ENCODE peak calls at places on chromosomes 4 and X, in nine cellular contexts. One of them, this sample, is unnamed.
A peak's percentile ranks its signal among the peaks of the same experiment; 100 is the strongest.

GRCh38 chr4:20368926-20369325 is 117.2 kb downstream of the SLIT2 start:
- DNase-seq in sigmoid colon: no peak
- DNase-seq in cardiac fibroblast: peak; percentile 31
- DNase-seq in cardiac muscle cell: no peak
- DNase-seq in A673: no peak
- DNase-seq in gastrocnemius medialis: no peak
- DNase-seq in ovary: no peak
- DNase-seq in OCI-LY7: no peak
- DNase-seq in uterus: no peak
- DNase-seq in this sample: no peak

GRCh38 chrX:136228808-136229207 is 22.4 kb downstream of the MAP7D3 start:
- DNase-seq in sigmoid colon: no peak
- DNase-seq in cardiac fibroblast: no peak
- DNase-seq in cardiac muscle cell: no peak
- DNase-seq in A673: no peak
- DNase-seq in gastrocnemius medialis: no peak
- DNase-seq in ovary: no peak
- DNase-seq in OCI-LY7: no peak
- DNase-seq in uterus: no peak
- DNase-seq in this sample: no peak

GRCh38 chr4:114100288-114101031 is 121.0 kb upstream of the ARSJ start:
- DNase-seq in sigmoid colon: no peak
- DNase-seq in cardiac fibroblast: no peak
- DNase-seq in cardiac muscle cell: no peak
- DNase-seq in A673: peak; percentile 36
- DNase-seq in gastrocnemius medialis: no peak
- DNase-seq in ovary: no peak
- DNase-seq in OCI-LY7: no peak
- DNase-seq in uterus: no peak
- DNase-seq in this sample: no peak

GRCh38 chr4:169271692-169272007 is 894 bp upstream of the SH3RF1 start:
- DNase-seq in sigmoid colon: no peak
- DNase-seq in cardiac fibroblast: no peak
- DNase-seq in cardiac muscle cell: no peak
- DNase-seq in A673: no peak
- DNase-seq in gastrocnemius medialis: no peak
- DNase-seq in ovary: no peak
- DNase-seq in OCI-LY7: no peak
- DNase-seq in uterus: no peak
- DNase-seq in this sample: no peak

GRCh38 chr4:147723316-147723715 is 8.6 kb upstream of the ARHGAP10 start:
- DNase-seq in sigmoid colon: peak; percentile 84
- DNase-seq in cardiac fibroblast: peak; percentile 59
- DNase-seq in cardiac muscle cell: no peak
- DNase-seq in A673: no peak
- DNase-seq in gastrocnemius medialis: no peak
- DNase-seq in ovary: no peak
- DNase-seq in OCI-LY7: no peak
- DNase-seq in uterus: peak; percentile 64
- DNase-seq in this sample: no peak

GRCh38 chr4:98747659-98748091 is 89.3 kb upstream of the TSPAN5 start:
- DNase-seq in sigmoid colon: no peak
- DNase-seq in cardiac fibroblast: no peak
- DNase-seq in cardiac muscle cell: no peak
- DNase-seq in A673: peak; percentile 86
- DNase-seq in gastrocnemius medialis: no peak
- DNase-seq in ovary: no peak
- DNase-seq in OCI-LY7: no peak
- DNase-seq in uterus: no peak
- DNase-seq in this sample: no peak

GRCh38 chr4:154439224-154439623 is 52.4 kb downstream of the DCHS2 start:
- DNase-seq in sigmoid colon: no peak
- DNase-seq in cardiac fibroblast: no peak
- DNase-seq in cardiac muscle cell: no peak
- DNase-seq in A673: no peak
- DNase-seq in gastrocnemius medialis: no peak
- DNase-seq in ovary: no peak
- DNase-seq in OCI-LY7: no peak
- DNase-seq in uterus: no peak
- DNase-seq in this sample: no peak

GRCh38 chr4:187396106-187396505 is 599.5 kb upstream of the ZFP42 start:
- DNase-seq in sigmoid colon: no peak
- DNase-seq in cardiac fibroblast: no peak
- DNase-seq in cardiac muscle cell: no peak
- DNase-seq in A673: no peak
- DNase-seq in gastrocnemius medialis: no peak
- DNase-seq in ovary: no peak
- DNase-seq in OCI-LY7: no peak
- DNase-seq in uterus: no peak
- DNase-seq in this sample: no peak

GRCh38 chrX:18424482-18425198 is 768 bp upstream of the CDKL5 start:
- DNase-seq in sigmoid colon: peak; percentile 69
- DNase-seq in cardiac fibroblast: peak; percentile 33
- DNase-seq in cardiac muscle cell: peak; percentile 53
- DNase-seq in A673: peak; percentile 51
- DNase-seq in gastrocnemius medialis: no peak
- DNase-seq in ovary: peak; percentile 34
- DNase-seq in OCI-LY7: peak; percentile 68
- DNase-seq in uterus: no peak
- DNase-seq in this sample: peak; percentile 29

GRCh38 chr4:71004281-71004851 is 10.9 kb downstream of the DCK start:
- DNase-seq in sigmoid colon: no peak
- DNase-seq in cardiac fibroblast: no peak
- DNase-seq in cardiac muscle cell: peak; percentile 62
- DNase-seq in A673: no peak
- DNase-seq in gastrocnemius medialis: no peak
- DNase-seq in ovary: no peak
- DNase-seq in OCI-LY7: peak; percentile 71
- DNase-seq in uterus: no peak
- DNase-seq in this sample: no peak
- H3K4me3 ChIP-seq in sigmoid colon: no peak overlapping the region
- H3K4me3 ChIP-seq in cardiac fibroblast: no peak overlapping the region
- H3K4me3 ChIP-seq in cardiac muscle cell: no peak overlapping the region
- H3K4me3 ChIP-seq in A673: no peak overlapping the region
- H3K4me3 ChIP-seq in gastrocnemius medialis: no peak overlapping the region
- H3K4me3 ChIP-seq in ovary: no peak overlapping the region
- H3K4me3 ChIP-seq in OCI-LY7: peak overlapping the region; percentile 53
- H3K4me3 ChIP-seq in uterus: no peak overlapping the region
- H3K4me3 ChIP-seq in this sample: no peak overlapping the region

GRCh38 chr4:77235289-77235854 is 78.4 kb downstream of the CCNG2 start:
- DNase-seq in sigmoid colon: no peak
- DNase-seq in cardiac fibroblast: no peak
- DNase-seq in cardiac muscle cell: no peak
- DNase-seq in A673: no peak
- DNase-seq in gastrocnemius medialis: no peak
- DNase-seq in ovary: no peak
- DNase-seq in OCI-LY7: peak; percentile 21
- DNase-seq in uterus: no peak
- DNase-seq in this sample: no peak

GRCh38 chr4:77236806-77237205 is 79.8 kb downstream of the CCNG2 start:
- DNase-seq in sigmoid colon: no peak
- DNase-seq in cardiac fibroblast: no peak
- DNase-seq in cardiac muscle cell: no peak
- DNase-seq in A673: no peak
- DNase-seq in gastrocnemius medialis: no peak
- DNase-seq in ovary: no peak
- DNase-seq in OCI-LY7: no peak
- DNase-seq in uterus: no peak
- DNase-seq in this sample: no peak

DNA sequence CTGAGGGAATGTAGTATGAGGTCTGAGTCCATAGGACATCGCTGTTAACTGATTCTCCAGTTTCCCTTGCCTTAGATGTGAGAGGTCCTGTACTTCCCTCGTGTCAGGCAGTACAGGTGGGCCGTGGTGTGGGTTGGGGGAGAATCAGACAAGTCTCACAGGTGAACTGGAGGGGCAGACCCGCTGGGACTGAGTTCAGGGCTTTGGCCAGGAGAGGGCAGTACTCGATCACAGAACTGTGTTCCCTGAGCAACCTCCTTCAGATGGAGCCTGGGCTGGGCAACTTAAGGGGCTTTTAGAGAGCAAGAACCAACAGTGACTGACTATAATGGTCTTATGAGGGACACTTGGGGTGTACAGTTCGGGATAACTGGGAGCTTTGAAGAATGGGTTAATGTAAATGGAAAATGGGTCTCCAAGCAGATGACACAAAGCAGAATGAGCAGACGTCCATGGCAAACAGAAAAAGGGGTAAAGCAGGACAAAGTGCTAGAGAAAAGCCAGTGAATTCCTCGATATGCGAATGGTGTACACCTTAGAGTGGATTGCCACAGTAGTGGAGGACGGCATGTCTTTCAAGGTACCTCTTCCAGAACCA is 83.6 kb downstream of the CCNG2 start:
- DNase-seq in sigmoid colon: no peak
- DNase-seq in cardiac fibroblast: peak; percentile 68
- DNase-seq in cardiac muscle cell: peak; percentile 77
- DNase-seq in A673: peak; percentile 45
- DNase-seq in gastrocnemius medialis: no peak
- DNase-seq in ovary: peak; percentile 30
- DNase-seq in OCI-LY7: peak; percentile 72
- DNase-seq in uterus: no peak
- DNase-seq in this sample: peak; percentile 72
- TF ChIP-seq CTCF in sigmoid colon: peak; percentile 27
- TF ChIP-seq CTCF in cardiac fibroblast: peak; percentile 89
- TF ChIP-seq CTCF in cardiac muscle cell: peak; percentile 82
- TF ChIP-seq CTCF in A673: peak; percentile 62
- TF ChIP-seq CTCF in gastrocnemius medialis: peak; percentile 47
- TF ChIP-seq CTCF in ovary: no peak
- TF ChIP-seq CTCF in OCI-LY7: peak; percentile 95
- TF ChIP-seq CTCF in uterus: peak; percentile 5
- TF ChIP-seq CTCF in this sample: peak; percentile 92

GRCh38 chrX:114584434-114584943 is 603 bp downstream of the HTR2C start:
- DNase-seq in sigmoid colon: no peak
- DNase-seq in cardiac fibroblast: no peak
- DNase-seq in cardiac muscle cell: peak; percentile 73
- DNase-seq in A673: no peak
- DNase-seq in gastrocnemius medialis: no peak
- DNase-seq in ovary: no peak
- DNase-seq in OCI-LY7: no peak
- DNase-seq in uterus: no peak
- DNase-seq in this sample: no peak
- H3K4me3 ChIP-seq in sigmoid colon: no peak overlapping the region
- H3K4me3 ChIP-seq in cardiac fibroblast: no peak overlapping the region
- H3K4me3 ChIP-seq in cardiac muscle cell: peak overlapping the region; percentile 49
- H3K4me3 ChIP-seq in A673: no peak overlapping the region
- H3K4me3 ChIP-seq in gastrocnemius medialis: no peak overlapping the region
- H3K4me3 ChIP-seq in ovary: no peak overlapping the region
- H3K4me3 ChIP-seq in OCI-LY7: no peak overlapping the region
- H3K4me3 ChIP-seq in uterus: no peak overlapping the region
- H3K4me3 ChIP-seq in this sample: no peak overlapping the region

GRCh38 chr4:38781854-38782261 is 932 bp downstream of the TLR10 start:
- DNase-seq in sigmoid colon: no peak
- DNase-seq in cardiac fibroblast: no peak
- DNase-seq in cardiac muscle cell: no peak
- DNase-seq in A673: no peak
- DNase-seq in gastrocnemius medialis: no peak
- DNase-seq in ovary: no peak
- DNase-seq in OCI-LY7: peak; percentile 75
- DNase-seq in uterus: no peak
- DNase-seq in this sample: no peak
- TF ChIP-seq CTCF in sigmoid colon: no peak
- TF ChIP-seq CTCF in cardiac fibroblast: no peak
- TF ChIP-seq CTCF in cardiac muscle cell: no peak
- TF ChIP-seq CTCF in A673: no peak
- TF ChIP-seq CTCF in gastrocnemius medialis: no peak
- TF ChIP-seq CTCF in ovary: no peak
- TF ChIP-seq CTCF in OCI-LY7: no peak
- TF ChIP-seq CTCF in uterus: no peak
- TF ChIP-seq CTCF in this sample: no peak

DNA sequence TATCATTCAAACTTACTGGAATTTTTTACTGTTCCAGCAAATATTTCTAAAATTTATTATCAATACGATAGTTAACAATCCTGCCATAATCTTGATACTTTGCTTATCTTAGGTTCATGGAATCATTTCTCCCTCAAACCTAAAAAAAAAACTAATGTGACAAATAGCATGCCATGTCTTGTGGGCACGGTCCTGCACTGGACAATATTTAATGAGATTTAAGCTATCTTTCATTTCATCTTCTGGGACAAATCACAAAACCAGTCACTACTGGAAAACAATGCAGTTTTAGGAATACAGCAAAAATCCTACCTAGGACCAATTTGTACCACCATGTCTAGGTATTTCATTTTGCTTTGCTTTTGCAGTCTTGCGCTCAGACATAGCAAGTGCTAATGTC is 93.7 kb downstream of the FRYL start:
- DNase-seq in sigmoid colon: no peak
- DNase-seq in cardiac fibroblast: no peak
- DNase-seq in cardiac muscle cell: no peak
- DNase-seq in A673: no peak
- DNase-seq in gastrocnemius medialis: no peak
- DNase-seq in ovary: no peak
- DNase-seq in OCI-LY7: no peak
- DNase-seq in uterus: no peak
- DNase-seq in this sample: no peak
- H3K4me3 ChIP-seq in sigmoid colon: no peak overlapping the region
- H3K4me3 ChIP-seq in cardiac fibroblast: no peak overlapping the region
- H3K4me3 ChIP-seq in cardiac muscle cell: no peak overlapping the region
- H3K4me3 ChIP-seq in A673: no peak overlapping the region
- H3K4me3 ChIP-seq in gastrocnemius medialis: no peak overlapping the region
- H3K4me3 ChIP-seq in ovary: no peak overlapping the region
- H3K4me3 ChIP-seq in OCI-LY7: no peak overlapping the region
- H3K4me3 ChIP-seq in uterus: no peak overlapping the region
- H3K4me3 ChIP-seq in this sample: no peak overlapping the region

GRCh38 chrX:139495324-139495723 is 35.2 kb upstream of the F9 start:
- DNase-seq in sigmoid colon: no peak
- DNase-seq in cardiac fibroblast: no peak
- DNase-seq in cardiac muscle cell: no peak
- DNase-seq in A673: no peak
- DNase-seq in gastrocnemius medialis: no peak
- DNase-seq in ovary: no peak
- DNase-seq in OCI-LY7: no peak
- DNase-seq in uterus: no peak
- DNase-seq in this sample: no peak
- TF ChIP-seq CTCF in sigmoid colon: no peak
- TF ChIP-seq CTCF in cardiac fibroblast: no peak
- TF ChIP-seq CTCF in cardiac muscle cell: no peak
- TF ChIP-seq CTCF in A673: no peak
- TF ChIP-seq CTCF in gastrocnemius medialis: no peak
- TF ChIP-seq CTCF in ovary: no peak
- TF ChIP-seq CTCF in OCI-LY7: no peak
- TF ChIP-seq CTCF in uterus: no peak
- TF ChIP-seq CTCF in this sample: no peak